ENCODE peak calls at places on chromosome 15, in five cellular contexts. Z is colonic mucosa, G is DND-41, J is hepatocyte, B is heart left ventricle. U is an unnamed sample.

GRCh38 chr15:89496155-89497098 is at the start of gene RHCG:
- DNase-seq in G (no peak), B (no peak), J (peak; percentile 79), Z (no peak), U (no peak)

GRCh38 chr15:43868412-43868811 is 41.6 kb downstream of the WDR76 start:
- DNase-seq in G (no peak), J (no peak), B (no peak), Z (no peak), U (no peak)

GRCh38 chr15:96359772-96360498 is 29.4 kb downstream of the NR2F2 start:
- DNase-seq in J (no peak), Z (no peak), G (no peak), B (no peak), U (no peak)

GRCh38 chr15:48112242-48112641 is 8.5 kb upstream of the SLC24A5 start:
- DNase-seq in Z (no peak), J (peak; percentile 46), G (peak; percentile 5), B (no peak), U (no peak)

GRCh38 chr15:35697549-35698299 is 151.8 kb upstream of the DPH6 start:
- DNase-seq in Z (no peak), G (no peak), J (peak; percentile 34), B (no peak), U (no peak)

GRCh38 chr15:93823971-93824866 is 407.1 kb upstream of the MCTP2 start:
- DNase-seq in B (no peak), G (no peak), Z (no peak), J (no peak), U (no peak)

GRCh38 chr15:38593523-38593922 is 28.9 kb upstream of the RASGRP1 start:
- DNase-seq in Z (no peak), B (no peak), J (no peak), G (no peak), U (no peak)

GRCh38 chr15:51366911-51367310 is 25.5 kb downstream of the GLDN start:
- DNase-seq in B (peak; percentile 29), J (peak; percentile 47), G (no peak), Z (peak; percentile 68), U (no peak)

GRCh38 chr15:91456251-91456718 is 356.2 kb downstream of the SV2B start:
- DNase-seq in B (no peak), J (no peak), Z (no peak), G (peak; percentile 42), U (no peak)

GRCh38 chr15:92920595-92921169 is 20.6 kb downstream of the CHD2 start:
- DNase-seq in J (no peak), B (no peak), Z (no peak), G (no peak), U (no peak)

GRCh38 chr15:88664151-88664778 is 25.4 kb downstream of the ISG20 start:
- DNase-seq in J (no peak), G (peak; percentile 11), Z (no peak), B (no peak), U (peak; percentile 29)

GRCh38 chr15:75631935-75632334 is 6.4 kb upstream of the SNUPN start:
- DNase-seq in Z (no peak), B (no peak), G (no peak), J (no peak), U (no peak)

GRCh38 chr15:55151621-55152020 is 45.1 kb downstream of the RSL24D1 start:
- DNase-seq in Z (no peak), G (no peak), J (no peak), B (no peak), U (no peak)

GRCh38 chr15:81939604-81940440 is 106.0 kb downstream of the MEX3B start:
- DNase-seq in G (peak; percentile 25), Z (no peak), B (no peak), J (no peak), U (no peak)

GRCh38 chr15:95280711-95281110 is 1049.3 kb downstream of the MCTP2 start:
- DNase-seq in G (no peak), B (no peak), Z (no peak), J (no peak), U (no peak)

GRCh38 chr15:80070840-80071239 is 11.4 kb downstream of the ZFAND6 start:
- DNase-seq in B (no peak), J (no peak), Z (no peak), G (no peak), U (no peak)

GRCh38 chr15:74906193-74906449 is 530 bp downstream of the FAM219B start:
- DNase-seq in J (peak; percentile 53), G (peak; percentile 46), B (peak; percentile 34), Z (peak; percentile 58), U (no peak)

GRCh38 chr15:60184579-60184978 is 180.5 kb downstream of the FOXB1 start:
- DNase-seq in G (no peak), Z (no peak), J (peak; percentile 10), B (no peak), U (no peak)

GRCh38 chr15:34944946-34945345 is 24.6 kb downstream of the AQR start:
- DNase-seq in G (no peak), B (no peak), Z (no peak), J (no peak), U (no peak)

GRCh38 chr15:79071901-79072300 is 18.7 kb downstream of the RASGRF1 start:
- DNase-seq in B (no peak), G (no peak), J (no peak), Z (no peak), U (no peak)

GRCh38 chr15:75693501-75694240 is 19.0 kb downstream of the CSPG4 start:
- DNase-seq in J (no peak), B (no peak), Z (no peak), G (no peak), U (no peak)

GRCh38 chr15:55267401-55268053 is 22.1 kb downstream of the RAB27A start:
- DNase-seq in G (no peak), Z (peak; percentile 35), B (peak; percentile 50), J (peak; percentile 37), U (peak; percentile 60)

GRCh38 chr15:47035756-47036155 is 681.5 kb upstream of the SEMA6D start:
- DNase-seq in Z (no peak), B (no peak), J (no peak), G (no peak), U (no peak)

GRCh38 chr15:58606577-58607080 is 142.9 kb downstream of the ADAM10 start:
- DNase-seq in G (no peak), Z (no peak), J (no peak), B (no peak), U (no peak)

GRCh38 chr15:31081568-31082250 is 19.8 kb downstream of the TRPM1 start:
- DNase-seq in G (no peak), Z (peak; percentile 46), J (no peak), B (no peak), U (no peak)

GRCh38 chr15:57114070-57114469 is 195.6 kb downstream of the TCF12 start:
- DNase-seq in Z (peak; percentile 52), B (no peak), G (no peak), J (no peak), U (no peak)

GRCh38 chr15:86916671-86917450 is 837.2 kb downstream of the AGBL1 start:
- DNase-seq in B (peak; percentile 43), Z (no peak), J (no peak), G (no peak), U (no peak)

GRCh38 chr15:73935547-73935946 is 9.3 kb downstream of the LOXL1 start:
- DNase-seq in G (no peak), J (peak; percentile 38), B (no peak), Z (no peak), U (no peak)

GRCh38 chr15:69140306-69140705 is 20.1 kb upstream of the GLCE start:
- DNase-seq in G (no peak), J (no peak), Z (no peak), B (no peak), U (no peak)

GRCh38 chr15:69141286-69141701 is 19.1 kb upstream of the GLCE start:
- DNase-seq in Z (no peak), J (peak; percentile 46), B (no peak), G (no peak), U (no peak)

GRCh38 chr15:69143756-69144436 is 16.5 kb upstream of the GLCE start:
- DNase-seq in B (no peak), Z (no peak), J (peak; percentile 20), G (no peak), U (no peak)

GRCh38 chr15:69144530-69144929 is 15.9 kb upstream of the GLCE start:
- DNase-seq in B (no peak), J (no peak), Z (no peak), G (no peak), U (no peak)

GRCh38 chr15:69141833-69142232 is 18.6 kb upstream of the GLCE start:
- DNase-seq in Z (no peak), G (no peak), B (no peak), J (no peak), U (no peak)
- H3K9me3 ChIP-seq in Z (no peaks in the 10 kb centered on the region), G (no peaks in the 10 kb centered on the region), B (no peaks in the 10 kb centered on the region), J (no peaks in the 10 kb centered on the region), U (no peaks in the 10 kb centered on the region)

GRCh38 chr15:72338148-72338547 is 18.2 kb upstream of the CELF6 start:
- DNase-seq in J (no peak), Z (no peak), B (no peak), G (no peak), U (no peak)
- H3K9me3 ChIP-seq in J (no peaks in the 10 kb centered on the region), Z (no peaks in the 10 kb centered on the region), B (no peaks in the 10 kb centered on the region), G (no peaks in the 10 kb centered on the region), U (no peaks in the 10 kb centered on the region)

DNA sequence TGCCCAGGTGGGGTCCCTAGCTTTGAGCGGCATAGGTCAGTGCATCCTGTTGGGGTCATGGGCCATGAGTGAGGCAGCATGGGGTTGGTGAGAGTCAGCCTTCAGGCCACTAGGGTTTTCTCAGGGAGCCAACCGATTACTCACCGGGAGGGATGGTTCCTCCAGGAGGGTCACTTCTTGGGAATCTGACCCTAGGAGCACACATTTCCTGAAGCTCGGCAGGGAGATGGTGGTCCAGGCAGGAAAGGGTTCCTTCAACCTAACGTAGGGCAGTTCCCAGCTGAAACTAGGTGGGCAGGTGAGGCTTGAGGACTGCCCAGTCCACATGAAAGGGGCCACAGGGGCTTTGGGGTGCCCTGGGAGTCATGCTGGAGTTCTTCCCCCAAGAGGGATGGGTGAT is 218.0 kb downstream of the UBE3A start:
- DNase-seq in J (no peak), Z (no peak), G (no peak), B (no peak), U (no peak)
- H3K9me3 ChIP-seq in J (no peaks in the 10 kb centered on the region), Z (no peaks in the 10 kb centered on the region), G (peaks cover 30% of the 10 kb centered on the region), B (no peaks in the 10 kb centered on the region), U (no peaks in the 10 kb centered on the region)

DNA sequence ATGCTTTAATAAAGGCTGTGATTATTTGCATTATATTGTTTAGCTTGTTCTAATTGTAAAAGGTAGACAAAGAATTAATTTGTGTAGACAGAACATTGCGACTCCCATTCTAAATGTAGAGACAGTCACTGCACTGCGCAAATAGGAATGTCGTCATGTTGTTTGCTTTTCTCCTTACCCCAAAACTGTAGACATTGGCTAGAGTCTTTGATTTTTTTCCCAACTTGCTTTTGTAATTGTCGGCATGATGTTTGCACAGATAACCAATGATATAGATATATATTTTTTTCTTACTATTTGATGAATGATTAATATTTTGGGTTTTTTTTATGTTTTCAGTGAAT is 97.7 kb upstream of the SNRPN start:
- DNase-seq in B (no peak), G (no peak), Z (no peak), J (no peak), U (no peak)
- H3K9me3 ChIP-seq in B (no peaks in the 10 kb centered on the region), G (no peaks in the 10 kb centered on the region), Z (no peaks in the 10 kb centered on the region), J (no peaks in the 10 kb centered on the region), U (no peaks in the 10 kb centered on the region)

GRCh38 chr15:68764090-68764489 is 56.6 kb downstream of the ANP32A start:
- DNase-seq in J (no peak), G (no peak), Z (no peak), B (no peak), U (no peak)
- H3K9me3 ChIP-seq in J (no peaks in the 10 kb centered on the region), G (no peaks in the 10 kb centered on the region), Z (no peaks in the 10 kb centered on the region), B (no peaks in the 10 kb centered on the region), U (no peaks in the 10 kb centered on the region)

GRCh38 chr15:33111051-33111451 is 83.5 kb downstream of the FMN1 start:
- DNase-seq in G (no peak), J (no peak), B (no peak), Z (no peak), U (no peak)
- H3K9me3 ChIP-seq in G (no peaks in the 10 kb centered on the region), J (no peaks in the 10 kb centered on the region), B (no peaks in the 10 kb centered on the region), Z (no peaks in the 10 kb centered on the region), U (no peaks in the 10 kb centered on the region)

U was measured in T-helper 17 cell.